ENCODE peak calls at places on chromosomes 1 and 21, in four cellular contexts. V is CD8-positive, alpha-beta T cell; T is caudate nucleus; M is lower lobe of right lung. W is an unnamed sample.
A peak's percentile ranks its signal among the peaks of the same experiment; 100 is the strongest.

GRCh38 chr1:179175011-179175934 is 54.2 kb downstream of the ABL2 start:
- DNase-seq in M (no peak), T (peak; percentile 4), V (no peak), W (peak; percentile 58)

GRCh38 chr1:84286071-84286470 is 15.4 kb upstream of the SAMD13 start:
- DNase-seq in T (no peak), M (no peak), V (no peak), W (peak; percentile 48)

GRCh38 chr1:67347688-67348472 is 40.2 kb downstream of the IL12RB2 start:
- DNase-seq in T (peak; percentile 5), V (no peak), M (no peak), W (peak; percentile 75)

GRCh38 chr1:14842361-14842760 is 243.9 kb downstream of the KAZN start:
- DNase-seq in V (no peak), M (no peak), T (no peak), W (no peak)

GRCh38 chr21:44969066-44969649 is 29.3 kb downstream of the SLX9 start:
- DNase-seq in T (no peak), M (no peak), V (no peak), W (no peak)

GRCh38 chr1:209646558-209646957 is 5.7 kb downstream of the LAMB3 start:
- DNase-seq in T (no peak), V (no peak), M (no peak), W (no peak)

GRCh38 chr1:65395887-65396612 is 24.4 kb upstream of the LEPR start:
- DNase-seq in M (no peak), T (no peak), V (no peak), W (no peak)

GRCh38 chr1:100780826-100781225 is 61.3 kb downstream of the VCAM1 start:
- DNase-seq in V (no peak), M (no peak), T (no peak), W (no peak)

GRCh38 chr1:176617881-176618280 is 154.9 kb downstream of the PAPPA2 start:
- DNase-seq in V (no peak), T (no peak), M (no peak), W (no peak)

GRCh38 chr1:29677028-29678024 is 441.0 kb downstream of the PTPRU start:
- DNase-seq in M (no peak), T (no peak), V (no peak), W (no peak)

GRCh38 chr1:38013027-38013588 is 574 bp downstream of the UTP11 start:
- DNase-seq in V (no peak), M (peak; percentile 43), T (no peak), W (no peak)

GRCh38 chr1:45012639-45013278 is 705 bp downstream of the UROD start:
- DNase-seq in V (peak; percentile 20), M (peak; percentile 86), T (peak; percentile 29), W (no peak)

GRCh38 chr21:44789880-44790279 is 11.7 kb downstream of the UBE2G2 start:
- DNase-seq in V (no peak), T (no peak), M (no peak), W (no peak)

GRCh38 chr1:169107673-169108160 is 1.2 kb downstream of the ATP1B1 start:
- DNase-seq in V (no peak), T (no peak), M (no peak), W (no peak)

GRCh38 chr21:26405735-26406361 is 167.2 kb downstream of the CYYR1 start:
- DNase-seq in T (no peak), V (no peak), M (no peak), W (peak; percentile 58)

GRCh38 chr1:86987446-86987845 is 73.0 kb downstream of the HS2ST1 start:
- DNase-seq in V (no peak), M (no peak), T (no peak), W (no peak)

GRCh38 chr1:23422313-23422877 is 2.2 kb downstream of the TCEA3 start:
- DNase-seq in T (no peak), V (peak; percentile 46), M (peak; percentile 84), W (no peak)

GRCh38 chr1:79633456-79633855 is 626.9 kb upstream of the ADGRL4 start:
- DNase-seq in V (no peak), T (no peak), M (no peak), W (peak; percentile 0)

GRCh38 chr1:40903106-40903505 is 40.9 kb upstream of the CITED4 start:
- DNase-seq in T (no peak), V (no peak), M (no peak), W (no peak)

GRCh38 chr1:21689531-21690165 is 20.5 kb upstream of the RAP1GAP start:
- DNase-seq in M (no peak), T (no peak), V (no peak), W (no peak)

GRCh38 chr1:17265162-17265561 is 16.3 kb downstream of the PADI3 start:
- DNase-seq in M (no peak), T (no peak), V (no peak), W (no peak)

GRCh38 chr21:46124926-46125845 is 27.3 kb downstream of the COL6A2 start:
- DNase-seq in T (no peak), V (peak; percentile 0), M (peak; percentile 40), W (no peak)

GRCh38 chr1:177937931-177938330 is 31.9 kb downstream of the SEC16B start:
- DNase-seq in V (no peak), T (no peak), M (no peak), W (no peak)

GRCh38 chr1:246690100-246690499 is 34.1 kb upstream of the SCCPDH start:
- DNase-seq in T (no peak), V (no peak), M (no peak), W (no peak)

GRCh38 chr21:34857874-34858273 is 189.1 kb downstream of the CLIC6 start:
- DNase-seq in V (no peak), M (no peak), T (no peak), W (no peak)

GRCh38 chr1:234957330-234958065 is 171.1 kb downstream of the TOMM20 start:
- DNase-seq in T (no peak), M (no peak), V (no peak), W (no peak)

GRCh38 chr1:18597159-18598042 is 33.2 kb upstream of the PAX7 start:
- DNase-seq in M (peak; percentile 61), V (peak; percentile 68), T (no peak), W (no peak)

GRCh38 chr21:25647632-25648031 is 8.6 kb downstream of the JAM2 start:
- DNase-seq in T (no peak), M (no peak), V (no peak), W (no peak)

GRCh38 chr1:30942326-30942978 is 33.9 kb upstream of the SDC3 start:
- DNase-seq in M (no peak), V (no peak), T (no peak), W (no peak)

GRCh38 chr1:169321539-169321938 is 46.1 kb downstream of the NME7 start:
- DNase-seq in V (no peak), M (no peak), T (no peak), W (peak; percentile 20)

GRCh38 chr1:151145158-151146071 is 1.0 kb downstream of the SEMA6C start:
- DNase-seq in T (no peak), M (no peak), V (peak; percentile 30), W (no peak)

GRCh38 chr1:71859806-71860205 is 422.5 kb downstream of the NEGR1 start:
- DNase-seq in T (no peak), M (no peak), V (no peak), W (no peak)

GRCh38 chr1:185017338-185017737 is 28.0 kb upstream of the RNF2 start:
- DNase-seq in V (no peak), M (no peak), T (no peak), W (peak; percentile 91)

GRCh38 chr1:229557913-229558414 is 543 bp downstream of the ABCB10 start:
- DNase-seq in M (peak; percentile 68), V (peak; percentile 26), T (peak; percentile 37), W (no peak)

GRCh38 chr1:248739580-248740205 is 15.9 kb downstream of the LYPD8 start:
- DNase-seq in T (no peak), V (no peak), M (no peak), W (no peak)

GRCh38 chr1:77605246-77606026 is 77.0 kb downstream of the ZZZ3 start:
- DNase-seq in T (no peak), V (no peak), M (peak; percentile 75), W (peak; percentile 27)

GRCh38 chr1:206985162-206985749 is 15.0 kb upstream of the FCAMR start:
- DNase-seq in M (no peak), T (no peak), V (no peak), W (no peak)

GRCh38 chr21:41229527-41230248 is 61.7 kb downstream of the BACE2 start:
- DNase-seq in V (no peak), T (no peak), M (no peak), W (no peak)

GRCh38 chr21:41232055-41232454 is 64.1 kb downstream of the BACE2 start:
- DNase-seq in M (no peak), T (no peak), V (no peak), W (no peak)

GRCh38 chr21:41228958-41229357 is 61.0 kb downstream of the BACE2 start:
- DNase-seq in M (no peak), T (no peak), V (no peak), W (no peak)

GRCh38 chr21:41231060-41231459 is 63.1 kb downstream of the BACE2 start:
- DNase-seq in V (no peak), M (no peak), T (no peak), W (no peak)

GRCh38 chr21:41230530-41230929 is 62.6 kb downstream of the BACE2 start:
- DNase-seq in T (no peak), V (no peak), M (no peak), W (no peak)
- H3K27ac ChIP-seq in T (no peak overlapping the region), V (no peak overlapping the region), M (no peak overlapping the region), W (no peak overlapping the region)

DNA sequence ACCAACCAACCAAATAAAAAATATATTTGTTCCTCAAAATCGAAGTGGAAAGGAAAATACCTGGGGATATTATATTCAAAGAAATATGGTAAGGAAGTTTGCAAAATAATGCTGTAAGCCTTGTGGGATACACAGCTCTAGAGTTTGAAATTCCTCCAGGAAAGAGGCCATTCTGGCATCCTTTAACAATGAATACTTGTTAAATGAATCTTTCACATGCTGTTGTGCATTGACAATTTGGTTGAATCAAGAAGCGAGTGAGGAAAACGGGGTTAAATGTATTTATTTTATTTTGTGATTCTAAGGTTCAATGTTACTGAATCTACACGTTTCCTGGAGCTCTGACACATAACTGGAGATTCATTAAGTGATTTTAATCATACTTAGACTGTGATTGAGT is 30.5 kb upstream of the NTNG1 start:
- DNase-seq in V (no peak), T (no peak), M (no peak), W (no peak)
- H3K27ac ChIP-seq in V (no peak overlapping the region), T (no peak overlapping the region), M (no peak overlapping the region), W (no peak overlapping the region)

GRCh38 chr1:240466509-240466908 is 145.4 kb downstream of the GREM2 start:
- DNase-seq in V (no peak), T (no peak), M (no peak), W (no peak)

GRCh38 chr1:240467895-240468294 is 144.1 kb downstream of the GREM2 start:
- DNase-seq in V (no peak), T (no peak), M (no peak), W (no peak)

GRCh38 chr1:240462766-240463410 is 149.1 kb downstream of the GREM2 start:
- DNase-seq in M (no peak), T (no peak), V (no peak), W (no peak)

GRCh38 chr1:240464099-240464498 is 147.9 kb downstream of the GREM2 start:
- DNase-seq in V (no peak), T (no peak), M (no peak), W (no peak)

DNA sequence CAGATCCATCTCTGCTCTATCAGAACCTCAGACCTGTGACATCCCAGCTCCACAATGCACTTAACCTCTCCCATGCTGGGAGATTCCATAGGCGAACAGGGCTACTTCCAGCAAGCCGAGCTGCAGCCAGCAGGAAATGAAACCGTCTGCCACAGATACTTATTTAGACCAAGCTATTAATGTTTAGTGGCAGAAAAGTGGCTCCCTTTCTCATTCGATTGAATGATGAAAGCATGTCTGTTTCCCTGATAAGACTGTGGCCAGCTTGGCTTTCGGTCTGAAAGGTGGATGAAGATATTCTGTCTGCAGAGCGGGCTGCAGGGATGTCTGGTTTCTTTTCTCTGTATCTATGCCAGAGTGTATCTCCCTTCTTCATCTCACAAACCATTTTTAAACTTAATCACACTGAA is 146.4 kb downstream of the GREM2 start:
- DNase-seq in V (no peak), T (no peak), M (no peak), W (no peak)
- H3K27ac ChIP-seq in V (no peak overlapping the region), T (no peak overlapping the region), M (no peak overlapping the region), W (no peak overlapping the region)

GRCh38 chr1:110285316-110285715 is 53.9 kb upstream of the RBM15 start:
- DNase-seq in T (no peak), V (no peak), M (no peak), W (no peak)
- H3K27ac ChIP-seq in T (no peak overlapping the region), V (no peak overlapping the region), M (no peak overlapping the region), W (no peak overlapping the region)

W was measured in epithelial cell of prostate.